ENCODE peak calls at places on chromosomes 13 and 19, in eight cellular contexts. One of them, this sample, is unnamed.

GRCh38 chr19:39341122-39341719 is 1.0 kb upstream of the SAMD4B start:
- DNase-seq in PC-3: peak
- DNase-seq in ELR: peak
- DNase-seq in activated CD4-positive, alpha-beta memory T cell treated with anti-CD3 and anti-CD28 coated beads, Interleukin-2, amount 10 ng/mL, durations not matched to agents 7 days and 5 days: peak
- DNase-seq in central memory CD4-positive, alpha-beta T cell: no peak
- DNase-seq in WTC11: peak
- DNase-seq in LoVo: peak
- DNase-seq in thyroid gland: peak
- DNase-seq in this sample: peak

GRCh38 chr13:22703601-22704209 is 477.1 kb upstream of the SGCG start:
- DNase-seq in LoVo: peak
- DNase-seq in ELR: no peak
- DNase-seq in activated CD4-positive, alpha-beta memory T cell treated with anti-CD3 and anti-CD28 coated beads, Interleukin-2, amount 10 ng/mL, durations not matched to agents 7 days and 5 days: no peak
- DNase-seq in thyroid gland: no peak
- DNase-seq in WTC11: no peak
- DNase-seq in PC-3: peak
- DNase-seq in central memory CD4-positive, alpha-beta T cell: no peak
- DNase-seq in this sample: no peak

GRCh38 chr19:821228-821975 is at the start of gene PLPPR3:
- DNase-seq in central memory CD4-positive, alpha-beta T cell: no peak
- DNase-seq in thyroid gland: no peak
- DNase-seq in WTC11: no peak
- DNase-seq in ELR: no peak
- DNase-seq in activated CD4-positive, alpha-beta memory T cell treated with anti-CD3 and anti-CD28 coated beads, Interleukin-2, amount 10 ng/mL, durations not matched to agents 7 days and 5 days: no peak
- DNase-seq in PC-3: no peak
- DNase-seq in LoVo: no peak
- DNase-seq in this sample: no peak

GRCh38 chr19:39355253-39355652 is 13.0 kb downstream of the SAMD4B start:
- DNase-seq in WTC11: no peak
- DNase-seq in activated CD4-positive, alpha-beta memory T cell treated with anti-CD3 and anti-CD28 coated beads, Interleukin-2, amount 10 ng/mL, durations not matched to agents 7 days and 5 days: no peak
- DNase-seq in central memory CD4-positive, alpha-beta T cell: no peak
- DNase-seq in LoVo: no peak
- DNase-seq in PC-3: no peak
- DNase-seq in thyroid gland: no peak
- DNase-seq in ELR: no peak
- DNase-seq in this sample: no peak

GRCh38 chr13:36431204-36432105 is 840 bp upstream of the CCNA1 start:
- DNase-seq in WTC11: peak
- DNase-seq in LoVo: no peak
- DNase-seq in central memory CD4-positive, alpha-beta T cell: no peak
- DNase-seq in thyroid gland: peak
- DNase-seq in ELR: no peak
- DNase-seq in PC-3: no peak
- DNase-seq in activated CD4-positive, alpha-beta memory T cell treated with anti-CD3 and anti-CD28 coated beads, Interleukin-2, amount 10 ng/mL, durations not matched to agents 7 days and 5 days: no peak
- DNase-seq in this sample: no peak

GRCh38 chr19:35165200-35166058 is 10.9 kb downstream of the FXYD5 start:
- DNase-seq in WTC11: no peak
- DNase-seq in activated CD4-positive, alpha-beta memory T cell treated with anti-CD3 and anti-CD28 coated beads, Interleukin-2, amount 10 ng/mL, durations not matched to agents 7 days and 5 days: no peak
- DNase-seq in ELR: no peak
- DNase-seq in LoVo: no peak
- DNase-seq in PC-3: no peak
- DNase-seq in central memory CD4-positive, alpha-beta T cell: no peak
- DNase-seq in thyroid gland: no peak
- DNase-seq in this sample: no peak

GRCh38 chr19:33767898-33768413 is 28.7 kb upstream of the KCTD15 start:
- DNase-seq in thyroid gland: no peak
- DNase-seq in activated CD4-positive, alpha-beta memory T cell treated with anti-CD3 and anti-CD28 coated beads, Interleukin-2, amount 10 ng/mL, durations not matched to agents 7 days and 5 days: peak
- DNase-seq in WTC11: peak
- DNase-seq in ELR: peak
- DNase-seq in LoVo: peak
- DNase-seq in central memory CD4-positive, alpha-beta T cell: no peak
- DNase-seq in PC-3: peak
- DNase-seq in this sample: peak

GRCh38 chr19:32717496-32717895 is 2.1 kb upstream of the TDRD12 start:
- DNase-seq in thyroid gland: no peak
- DNase-seq in activated CD4-positive, alpha-beta memory T cell treated with anti-CD3 and anti-CD28 coated beads, Interleukin-2, amount 10 ng/mL, durations not matched to agents 7 days and 5 days: no peak
- DNase-seq in LoVo: no peak
- DNase-seq in ELR: no peak
- DNase-seq in central memory CD4-positive, alpha-beta T cell: no peak
- DNase-seq in PC-3: no peak
- DNase-seq in WTC11: no peak
- DNase-seq in this sample: no peak

GRCh38 chr13:101149735-101150380 is 266.4 kb downstream of the NALCN start:
- DNase-seq in WTC11: peak
- DNase-seq in activated CD4-positive, alpha-beta memory T cell treated with anti-CD3 and anti-CD28 coated beads, Interleukin-2, amount 10 ng/mL, durations not matched to agents 7 days and 5 days: no peak
- DNase-seq in PC-3: peak
- DNase-seq in LoVo: no peak
- DNase-seq in central memory CD4-positive, alpha-beta T cell: no peak
- DNase-seq in ELR: peak
- DNase-seq in thyroid gland: no peak
- DNase-seq in this sample: no peak

GRCh38 chr13:57630661-57631606 is 610 bp upstream of the PCDH17 start:
- DNase-seq in PC-3: peak
- DNase-seq in thyroid gland: peak
- DNase-seq in ELR: peak
- DNase-seq in LoVo: no peak
- DNase-seq in central memory CD4-positive, alpha-beta T cell: no peak
- DNase-seq in WTC11: no peak
- DNase-seq in activated CD4-positive, alpha-beta memory T cell treated with anti-CD3 and anti-CD28 coated beads, Interleukin-2, amount 10 ng/mL, durations not matched to agents 7 days and 5 days: no peak
- DNase-seq in this sample: no peak

GRCh38 chr19:21602105-21602658 is 96.8 kb downstream of the ZNF429 start:
- DNase-seq in central memory CD4-positive, alpha-beta T cell: no peak
- DNase-seq in LoVo: no peak
- DNase-seq in PC-3: no peak
- DNase-seq in activated CD4-positive, alpha-beta memory T cell treated with anti-CD3 and anti-CD28 coated beads, Interleukin-2, amount 10 ng/mL, durations not matched to agents 7 days and 5 days: no peak
- DNase-seq in ELR: no peak
- DNase-seq in WTC11: no peak
- DNase-seq in thyroid gland: no peak
- DNase-seq in this sample: no peak

GRCh38 chr19:55683449-55684261 is 8.6 kb downstream of the EPN1 start:
- DNase-seq in activated CD4-positive, alpha-beta memory T cell treated with anti-CD3 and anti-CD28 coated beads, Interleukin-2, amount 10 ng/mL, durations not matched to agents 7 days and 5 days: no peak
- DNase-seq in central memory CD4-positive, alpha-beta T cell: no peak
- DNase-seq in WTC11: no peak
- DNase-seq in thyroid gland: no peak
- DNase-seq in LoVo: no peak
- DNase-seq in PC-3: no peak
- DNase-seq in ELR: no peak
- DNase-seq in this sample: peak

GRCh38 chr13:30803791-30804190 is 68.4 kb downstream of the ALOX5AP start:
- DNase-seq in central memory CD4-positive, alpha-beta T cell: no peak
- DNase-seq in PC-3: no peak
- DNase-seq in ELR: no peak
- DNase-seq in activated CD4-positive, alpha-beta memory T cell treated with anti-CD3 and anti-CD28 coated beads, Interleukin-2, amount 10 ng/mL, durations not matched to agents 7 days and 5 days: no peak
- DNase-seq in thyroid gland: no peak
- DNase-seq in WTC11: no peak
- DNase-seq in LoVo: no peak
- DNase-seq in this sample: no peak

GRCh38 chr19:55345818-55346724 is 6.4 kb downstream of the KMT5C start:
- DNase-seq in ELR: no peak
- DNase-seq in central memory CD4-positive, alpha-beta T cell: no peak
- DNase-seq in thyroid gland: no peak
- DNase-seq in LoVo: peak
- DNase-seq in WTC11: no peak
- DNase-seq in activated CD4-positive, alpha-beta memory T cell treated with anti-CD3 and anti-CD28 coated beads, Interleukin-2, amount 10 ng/mL, durations not matched to agents 7 days and 5 days: no peak
- DNase-seq in PC-3: no peak
- DNase-seq in this sample: peak

GRCh38 chr13:112657850-112658445 is 31.9 kb upstream of the ATP11A start:
- DNase-seq in activated CD4-positive, alpha-beta memory T cell treated with anti-CD3 and anti-CD28 coated beads, Interleukin-2, amount 10 ng/mL, durations not matched to agents 7 days and 5 days: no peak
- DNase-seq in PC-3: peak
- DNase-seq in central memory CD4-positive, alpha-beta T cell: no peak
- DNase-seq in thyroid gland: no peak
- DNase-seq in ELR: peak
- DNase-seq in WTC11: no peak
- DNase-seq in LoVo: no peak
- DNase-seq in this sample: peak

GRCh38 chr13:50529154-50529882 is 314.2 kb downstream of the DLEU7 start:
- DNase-seq in ELR: no peak
- DNase-seq in PC-3: peak
- DNase-seq in central memory CD4-positive, alpha-beta T cell: no peak
- DNase-seq in WTC11: peak
- DNase-seq in LoVo: peak
- DNase-seq in thyroid gland: peak
- DNase-seq in activated CD4-positive, alpha-beta memory T cell treated with anti-CD3 and anti-CD28 coated beads, Interleukin-2, amount 10 ng/mL, durations not matched to agents 7 days and 5 days: no peak
- DNase-seq in this sample: peak

GRCh38 chr19:30670011-30670329 is 297.8 kb downstream of the ZNF536 start:
- DNase-seq in LoVo: no peak
- DNase-seq in WTC11: no peak
- DNase-seq in activated CD4-positive, alpha-beta memory T cell treated with anti-CD3 and anti-CD28 coated beads, Interleukin-2, amount 10 ng/mL, durations not matched to agents 7 days and 5 days: no peak
- DNase-seq in ELR: no peak
- DNase-seq in thyroid gland: no peak
- DNase-seq in central memory CD4-positive, alpha-beta T cell: no peak
- DNase-seq in PC-3: no peak
- DNase-seq in this sample: no peak

GRCh38 chr19:6720369-6721112 is at the start of gene C3:
- DNase-seq in activated CD4-positive, alpha-beta memory T cell treated with anti-CD3 and anti-CD28 coated beads, Interleukin-2, amount 10 ng/mL, durations not matched to agents 7 days and 5 days: no peak
- DNase-seq in central memory CD4-positive, alpha-beta T cell: no peak
- DNase-seq in LoVo: no peak
- DNase-seq in thyroid gland: no peak
- DNase-seq in WTC11: no peak
- DNase-seq in PC-3: no peak
- DNase-seq in ELR: peak
- DNase-seq in this sample: peak

GRCh38 chr19:14052470-14052869 is 9.4 kb downstream of the PALM3 start:
- DNase-seq in LoVo: no peak
- DNase-seq in activated CD4-positive, alpha-beta memory T cell treated with anti-CD3 and anti-CD28 coated beads, Interleukin-2, amount 10 ng/mL, durations not matched to agents 7 days and 5 days: no peak
- DNase-seq in thyroid gland: no peak
- DNase-seq in ELR: no peak
- DNase-seq in WTC11: no peak
- DNase-seq in central memory CD4-positive, alpha-beta T cell: no peak
- DNase-seq in PC-3: no peak
- DNase-seq in this sample: no peak

GRCh38 chr19:11418518-11419506 is at the start of gene RGL3:
- DNase-seq in PC-3: peak
- DNase-seq in LoVo: peak
- DNase-seq in ELR: peak
- DNase-seq in thyroid gland: peak
- DNase-seq in WTC11: peak
- DNase-seq in activated CD4-positive, alpha-beta memory T cell treated with anti-CD3 and anti-CD28 coated beads, Interleukin-2, amount 10 ng/mL, durations not matched to agents 7 days and 5 days: no peak
- DNase-seq in central memory CD4-positive, alpha-beta T cell: no peak
- DNase-seq in this sample: peak

GRCh38 chr19:55644842-55645511 is 1.5 kb downstream of the ZNF581 start:
- DNase-seq in LoVo: no peak
- DNase-seq in PC-3: no peak
- DNase-seq in central memory CD4-positive, alpha-beta T cell: no peak
- DNase-seq in ELR: no peak
- DNase-seq in WTC11: no peak
- DNase-seq in thyroid gland: no peak
- DNase-seq in activated CD4-positive, alpha-beta memory T cell treated with anti-CD3 and anti-CD28 coated beads, Interleukin-2, amount 10 ng/mL, durations not matched to agents 7 days and 5 days: no peak
- DNase-seq in this sample: no peak

GRCh38 chr13:32728327-32728726 is 142.1 kb downstream of the PDS5B start:
- DNase-seq in ELR: no peak
- DNase-seq in thyroid gland: no peak
- DNase-seq in LoVo: no peak
- DNase-seq in WTC11: no peak
- DNase-seq in PC-3: no peak
- DNase-seq in activated CD4-positive, alpha-beta memory T cell treated with anti-CD3 and anti-CD28 coated beads, Interleukin-2, amount 10 ng/mL, durations not matched to agents 7 days and 5 days: no peak
- DNase-seq in central memory CD4-positive, alpha-beta T cell: no peak
- DNase-seq in this sample: no peak

This sample was measured in Calu3.